ENCODE peak calls at places on chromosomes 11 and 22, in six cellular contexts. N is mucosa of descending colon, K is tibial artery, Y is heart right ventricle, U is brain microvascular endothelial cell, J is IMR-90. Z is an unnamed sample.

GRCh38 chr22:17921871-17922821 is 102.2 kb downstream of the MICAL3 start:
- DNase-seq in N (no peak), K (no peak), Y (peak; percentile 36), U (no peak), J (no peak), Z (no peak)

GRCh38 chr11:134038897-134039470 is 29.9 kb upstream of the JAM3 start:
- DNase-seq in N (peak; percentile 46), K (peak; percentile 81), Y (no peak), U (no peak), J (peak; percentile 21), Z (no peak)

GRCh38 chr11:57458410-57459111 is 1.8 kb upstream of the RTN4RL2 start:
- DNase-seq in N (peak; percentile 58), K (no peak), Y (peak; percentile 70), U (peak; percentile 2), J (peak; percentile 11), Z (peak; percentile 63)

GRCh38 chr11:85682330-85683305 is 3.4 kb downstream of the CCDC89 start:
- DNase-seq in N (peak; percentile 68), K (peak; percentile 79), Y (peak; percentile 84), U (peak; percentile 17), J (peak; percentile 47), Z (peak; percentile 55)

GRCh38 chr11:48055292-48056132 is 75.2 kb downstream of the PTPRJ start:
- DNase-seq in N (no peak), K (no peak), Y (no peak), U (peak; percentile 54), J (peak; percentile 47), Z (no peak)

GRCh38 chr11:46234261-46234660 is 43.2 kb upstream of the CREB3L1 start:
- DNase-seq in N (no peak), K (no peak), Y (no peak), U (no peak), J (no peak), Z (no peak)

GRCh38 chr11:120256178-120256577 is 16.2 kb downstream of the POU2F3 start:
- DNase-seq in N (no peak), K (no peak), Y (no peak), U (no peak), J (no peak), Z (no peak)

GRCh38 chr11:86592659-86593451 is 79.6 kb downstream of the ME3 start:
- DNase-seq in N (no peak), K (peak; percentile 73), Y (no peak), U (peak; percentile 97), J (peak; percentile 87), Z (peak; percentile 23)

GRCh38 chr11:120505801-120506425 is 5.6 kb upstream of the GRIK4 start:
- DNase-seq in N (no peak), K (no peak), Y (no peak), U (no peak), J (no peak), Z (no peak)

GRCh38 chr11:12901272-12901671 is 107.8 kb upstream of the RASSF10 start:
- DNase-seq in N (no peak), K (no peak), Y (no peak), U (peak; percentile 28), J (peak; percentile 30), Z (no peak)

GRCh38 chr11:128470081-128470480 is 117.3 kb downstream of the ETS1 start:
- DNase-seq in N (no peak), K (no peak), Y (no peak), U (no peak), J (no peak), Z (no peak)

GRCh38 chr22:39343259-39344045 is 6.3 kb upstream of the SYNGR1 start:
- DNase-seq in N (no peak), K (peak; percentile 73), Y (no peak), U (peak; percentile 54), J (peak; percentile 58), Z (peak; percentile 48)

GRCh38 chr11:122197055-122197987 is 81.3 kb upstream of the BLID start:
- DNase-seq in N (no peak), K (peak; percentile 81), Y (no peak), U (peak; percentile 98), J (peak; percentile 99), Z (no peak)

GRCh38 chr11:3710485-3711259 is 39.5 kb upstream of the CHRNA10 start:
- DNase-seq in N (no peak), K (no peak), Y (no peak), U (no peak), J (peak; percentile 24), Z (no peak)

GRCh38 chr22:22158207-22158816 is 86.3 kb upstream of the VPREB1 start:
- DNase-seq in N (no peak), K (no peak), Y (no peak), U (no peak), J (no peak), Z (no peak)

GRCh38 chr11:34274712-34275398 is 83.0 kb downstream of the ABTB2 start:
- DNase-seq in N (peak; percentile 74), K (peak; percentile 96), Y (peak; percentile 74), U (peak; percentile 85), J (peak; percentile 98), Z (no peak)

GRCh38 chr11:36333897-36334296 is 37.8 kb downstream of the PRR5L start:
- DNase-seq in N (no peak), K (no peak), Y (no peak), U (peak; percentile 72), J (peak; percentile 53), Z (no peak)

GRCh38 chr22:37425800-37426531 is 1.3 kb downstream of the ELFN2 start:
- DNase-seq in N (no peak), K (no peak), Y (no peak), U (no peak), J (peak; percentile 45), Z (no peak)

GRCh38 chr11:64096835-64097234 is 61.1 kb downstream of the FLRT1 start:
- DNase-seq in N (no peak), K (no peak), Y (no peak), U (no peak), J (no peak), Z (no peak)

GRCh38 chr11:86151188-86152005 is 82.5 kb upstream of the PICALM start:
- DNase-seq in N (no peak), K (peak; percentile 89), Y (peak; percentile 47), U (no peak), J (peak; percentile 23), Z (no peak)

GRCh38 chr11:116864531-116864930 is 27.1 kb upstream of the APOA1 start:
- DNase-seq in N (no peak), K (no peak), Y (no peak), U (no peak), J (peak; percentile 48), Z (no peak)

GRCh38 chr11:121416909-121417567 is 35.1 kb upstream of the SORL1 start:
- DNase-seq in N (peak; percentile 83), K (peak; percentile 94), Y (peak; percentile 69), U (peak; percentile 22), J (peak; percentile 48), Z (no peak)

GRCh38 chr11:69312418-69313399 is 18.8 kb downstream of the MYEOV start:
- DNase-seq in N (no peak), K (peak; percentile 66), Y (peak; percentile 49), U (no peak), J (no peak), Z (peak; percentile 13)

GRCh38 chr11:4994551-4994950 is at the start of gene OR51L1:
- DNase-seq in N (no peak), K (no peak), Y (no peak), U (no peak), J (no peak), Z (no peak)

GRCh38 chr11:4991066-4991465 is 3.6 kb upstream of the OR51L1 start:
- DNase-seq in N (no peak), K (no peak), Y (no peak), U (peak; percentile 5), J (peak; percentile 12), Z (no peak)
- TF ChIP-seq CTCF in N (no peak), K (no peak), Y (no peak), U (peak; percentile 55), J (peak; percentile 34), Z (no peak)

DNA sequence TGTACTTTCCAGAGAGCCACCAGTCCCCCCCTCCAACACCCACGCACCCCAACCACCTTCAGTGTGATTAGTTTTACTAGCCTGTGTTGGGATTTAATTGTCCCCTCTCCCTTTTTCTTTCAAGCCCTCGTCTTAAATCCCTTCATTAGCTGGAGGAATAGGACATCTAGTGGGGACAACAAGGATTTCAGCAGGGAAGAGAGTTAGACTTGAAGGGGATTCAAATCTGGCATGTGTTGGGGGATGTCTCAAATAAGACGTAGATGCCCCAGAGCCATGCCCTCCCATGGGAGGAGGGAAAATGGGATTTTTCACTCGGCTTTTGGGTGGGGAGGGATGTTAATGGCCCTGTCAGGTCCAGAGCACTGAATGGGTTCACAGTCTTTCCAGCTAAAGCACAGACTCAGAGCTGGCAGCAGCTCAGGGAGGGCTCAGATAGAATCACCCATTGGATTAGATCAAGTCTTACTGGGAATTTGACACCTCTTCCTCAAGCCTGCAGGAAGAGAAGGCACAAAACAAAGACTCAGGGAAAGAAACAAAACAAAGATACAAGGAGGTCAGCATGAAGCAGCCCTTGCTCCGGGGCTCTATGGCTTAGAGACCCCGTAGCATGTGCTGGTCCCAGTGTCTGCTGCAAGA is 10.7 kb downstream of the INS start:
- DNase-seq in N (no peak), K (no peak), Y (no peak), U (no peak), J (peak; percentile 59), Z (no peak)
- TF ChIP-seq CTCF in N (no peak), K (no peak), Y (peak; percentile 54), U (peak; percentile 75), J (peak; percentile 69), Z (no peak)

DNA sequence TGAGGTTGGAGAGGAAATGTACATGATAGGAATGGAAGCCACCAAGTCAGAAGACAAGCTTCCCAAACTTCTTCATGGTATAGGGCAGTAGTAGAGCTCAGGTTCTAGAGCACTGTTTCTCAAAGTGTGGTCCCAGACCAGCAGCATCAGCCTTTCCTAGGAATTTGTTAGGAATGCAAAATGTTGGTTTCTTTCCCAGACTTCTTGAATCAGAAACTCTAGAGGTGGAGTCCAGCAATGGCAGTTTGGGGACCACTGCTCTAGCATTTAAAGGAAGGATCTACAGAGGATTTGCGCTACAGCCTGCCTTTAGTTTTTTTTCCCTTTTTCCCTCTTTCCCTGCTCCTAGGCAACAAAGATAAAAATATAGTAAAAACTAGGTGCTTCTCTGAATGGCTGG is 17.0 kb upstream of the MMP12 start:
- DNase-seq in N (no peak), K (no peak), Y (no peak), U (no peak), J (no peak), Z (no peak)
- TF ChIP-seq CTCF in N (no peak), K (no peak), Y (no peak), U (peak; percentile 6), J (no peak), Z (no peak)

GRCh38 chr11:7903940-7904339 is 27.1 kb downstream of the OR10A6 start:
- DNase-seq in N (no peak), K (no peak), Y (no peak), U (no peak), J (no peak), Z (no peak)

GRCh38 chr11:7906481-7906880 is 24.6 kb downstream of the OR10A6 start:
- DNase-seq in N (no peak), K (no peak), Y (no peak), U (no peak), J (no peak), Z (no peak)

GRCh38 chr11:7905961-7906429 is 25.1 kb downstream of the OR10A6 start:
- DNase-seq in N (no peak), K (no peak), Y (no peak), U (no peak), J (no peak), Z (no peak)

GRCh38 chr11:7905549-7905948 is 25.5 kb downstream of the OR10A6 start:
- DNase-seq in N (no peak), K (no peak), Y (no peak), U (no peak), J (no peak), Z (no peak)

GRCh38 chr11:7904910-7905309 is 26.2 kb downstream of the OR10A6 start:
- DNase-seq in N (no peak), K (no peak), Y (no peak), U (peak; percentile 14), J (peak; percentile 69), Z (no peak)
- TF ChIP-seq CTCF in N (no peak), K (no peak), Y (no peak), U (peak; percentile 53), J (peak; percentile 71), Z (no peak)

GRCh38 chr11:1194977-1195689 is 27.7 kb upstream of the MUC5B start:
- DNase-seq in N (no peak), K (no peak), Y (no peak), U (no peak), J (no peak), Z (no peak)
- TF ChIP-seq CTCF in N (no peak), K (no peak), Y (no peak), U (no peak), J (no peak), Z (no peak)